ENCODE peak calls at places on chromosomes 12 and 14, in five cellular contexts. A is upper lobe of right lung, Q is HepG2, R is K562, S is mesendoderm. X is an unnamed sample. For H3K27me3 and H3K4me1, the result is how much of the 10 kb centered on the place peaks cover.

GRCh38 chr12:18943200-18943599 is 186.3 kb upstream of the PLEKHA5 start:
- DNase-seq in A (no peak), Q (no peak), R (no peak), S (no peak), X (no peak)

GRCh38 chr12:47896633-47897032 is 8.2 kb downstream of the VDR start:
- DNase-seq in A (no peak), Q (no peak), R (no peak), S (no peak), X (peak)

GRCh38 chr12:13002301-13003097 is 2.4 kb upstream of the HEBP1 start:
- DNase-seq in A (no peak), Q (no peak), R (no peak), S (no peak), X (no peak)

GRCh38 chr12:84038241-84038640 is 874.4 kb downstream of the SLC6A15 start:
- DNase-seq in A (no peak), Q (no peak), R (no peak), S (peak), X (no peak)

GRCh38 chr12:108349245-108349644 is 10.1 kb upstream of the CMKLR1 start:
- DNase-seq in A (no peak), Q (no peak), R (no peak), S (no peak), X (no peak)

GRCh38 chr12:131245564-131246355 is 292.1 kb downstream of the ADGRD1 start:
- DNase-seq in A (no peak), Q (no peak), R (no peak), S (no peak), X (no peak)

GRCh38 chr14:52706286-52706685 is 714 bp upstream of the PSMC6 start:
- DNase-seq in A (no peak), Q (no peak), R (peak), S (no peak), X (peak)

GRCh38 chr12:112419269-112420133 is 754 bp downstream of the PTPN11 start:
- DNase-seq in A (peak), Q (peak), R (no peak), S (peak), X (peak)

GRCh38 chr14:63663428-63664142 is 21.9 kb upstream of the WDR89 start:
- DNase-seq in A (no peak), Q (peak), R (no peak), S (peak), X (no peak)

GRCh38 chr12:42201061-42201460 is 37.0 kb downstream of the YAF2 start:
- DNase-seq in A (no peak), Q (no peak), R (no peak), S (no peak), X (no peak)

GRCh38 chr12:6938353-6939186 is 5.0 kb upstream of the RNU7-1 start:
- DNase-seq in A (no peak), Q (no peak), R (no peak), S (no peak), X (no peak)

GRCh38 chr14:89842852-89843251 is 111.7 kb downstream of the EFCAB11 start:
- DNase-seq in A (no peak), Q (peak), R (no peak), S (no peak), X (no peak)

GRCh38 chr12:5593998-5594397 is 162.1 kb downstream of the NTF3 start:
- DNase-seq in A (no peak), Q (no peak), R (no peak), S (no peak), X (no peak)

GRCh38 chr12:47396902-47397663 is 308.7 kb downstream of the RPAP3 start:
- DNase-seq in A (no peak), Q (no peak), R (no peak), S (no peak), X (no peak)

GRCh38 chr12:57133013-57133569 is 4.8 kb downstream of the LRP1 start:
- DNase-seq in A (no peak), Q (no peak), R (no peak), S (peak), X (no peak)

GRCh38 chr12:86081798-86082197 is 174.4 kb downstream of the MGAT4C start:
- DNase-seq in A (no peak), Q (no peak), R (no peak), S (no peak), X (no peak)

GRCh38 chr12:118633071-118633470 is 256.7 kb downstream of the SUDS3 start:
- DNase-seq in A (no peak), Q (no peak), R (peak), S (no peak), X (no peak)

GRCh38 chr12:116294464-116295002 is 17.0 kb upstream of the MED13L start:
- DNase-seq in A (no peak), Q (no peak), R (no peak), S (no peak), X (no peak)

GRCh38 chr14:56687123-56687522 is 107.5 kb downstream of the TMEM260 start:
- DNase-seq in A (no peak), Q (no peak), R (no peak), S (peak), X (no peak)

GRCh38 chr12:132723015-132723763 is 12.5 kb downstream of the PGAM5 start:
- DNase-seq in A (no peak), Q (no peak), R (no peak), S (no peak), X (no peak)

GRCh38 chr12:49470986-49471385 is 67.8 kb upstream of the KCNH3 start:
- DNase-seq in A (no peak), Q (no peak), R (no peak), S (no peak), X (no peak)

GRCh38 chr14:37622231-37622923 is 26.9 kb downstream of the TTC6 start:
- DNase-seq in A (no peak), Q (no peak), R (no peak), S (peak), X (no peak)

GRCh38 chr14:37623971-37624370 is 28.5 kb downstream of the TTC6 start:
- DNase-seq in A (no peak), Q (no peak), R (no peak), S (no peak), X (no peak)

GRCh38 chr14:37620856-37621255 is 25.4 kb downstream of the TTC6 start:
- DNase-seq in A (no peak), Q (no peak), R (no peak), S (no peak), X (no peak)

GRCh38 chr14:37625597-37626595 is 30.5 kb downstream of the TTC6 start:
- DNase-seq in A (no peak), Q (peak), R (no peak), S (peak), X (no peak)

DNA sequence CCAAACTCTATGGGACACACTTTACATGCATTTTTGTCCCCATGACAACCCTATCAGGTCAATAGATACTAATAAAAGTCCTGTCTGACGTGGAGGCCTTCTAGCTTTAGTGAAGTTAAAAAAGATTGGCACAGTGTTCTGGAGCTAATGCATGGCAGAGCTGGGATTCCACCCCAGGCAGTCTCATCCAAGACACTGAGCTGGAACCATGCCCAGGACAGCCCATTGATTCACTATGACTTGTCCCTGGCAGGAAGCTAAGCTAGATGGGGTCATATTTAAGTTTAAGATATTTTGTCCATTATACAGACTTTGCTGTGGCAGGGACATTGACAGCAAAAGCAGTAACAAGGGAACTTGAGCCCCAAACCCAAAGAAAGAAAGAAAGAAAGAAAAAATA is 28.1 kb downstream of the TTC6 start:
- DNase-seq in A (no peak), Q (no peak), R (no peak), S (no peak), X (no peak)
- H3K27me3 ChIP-seq in A (under half), Q (under half), R (under half), S (under half), X (under half)

DNA sequence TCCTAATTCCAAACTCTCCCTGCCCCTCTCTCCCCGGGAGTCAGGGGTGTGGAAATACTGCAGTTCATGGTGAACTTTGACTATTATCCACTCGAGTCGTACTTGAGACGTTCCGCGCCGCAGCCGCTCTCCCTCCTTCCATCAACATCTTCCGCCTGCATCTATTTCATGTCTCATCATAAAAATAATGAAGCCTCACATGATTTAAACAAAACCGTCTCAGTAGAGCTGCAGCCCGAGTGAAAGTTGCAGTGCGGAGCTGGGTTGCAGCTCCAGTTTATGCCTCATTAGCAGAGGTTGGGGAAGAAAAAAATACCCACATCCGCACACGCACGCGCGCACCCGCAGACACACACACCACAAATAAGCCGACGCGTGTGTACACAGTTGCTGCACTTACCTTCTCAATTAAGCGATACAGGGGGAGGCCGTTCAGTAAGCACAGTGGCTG is 271 bp downstream of the LMO3 start:
- DNase-seq in A (peak), Q (peak), R (no peak), S (peak), X (no peak)
- H3K4me3 ChIP-seq in A (peak), Q (peak), R (no peak), S (peak), X (no peak)

GRCh38 chr14:85576848-85577541 is 47.1 kb downstream of the FLRT2 start:
- DNase-seq in A (no peak), Q (no peak), R (no peak), S (no peak), X (no peak)

GRCh38 chr14:85578925-85579324 is 49.0 kb downstream of the FLRT2 start:
- DNase-seq in A (no peak), Q (no peak), R (no peak), S (no peak), X (no peak)

GRCh38 chr14:85580536-85581165 is 50.7 kb downstream of the FLRT2 start:
- DNase-seq in A (no peak), Q (no peak), R (no peak), S (no peak), X (no peak)

GRCh38 chr14:85577542-85578140 is 47.7 kb downstream of the FLRT2 start:
- DNase-seq in A (no peak), Q (no peak), R (no peak), S (no peak), X (no peak)

GRCh38 chr14:85579957-85580356 is 50.0 kb downstream of the FLRT2 start:
- DNase-seq in A (no peak), Q (no peak), R (no peak), S (no peak), X (no peak)
- H3K4me1 ChIP-seq in A (under half), Q (under half), R (under half), S (under half), X (under half)

DNA sequence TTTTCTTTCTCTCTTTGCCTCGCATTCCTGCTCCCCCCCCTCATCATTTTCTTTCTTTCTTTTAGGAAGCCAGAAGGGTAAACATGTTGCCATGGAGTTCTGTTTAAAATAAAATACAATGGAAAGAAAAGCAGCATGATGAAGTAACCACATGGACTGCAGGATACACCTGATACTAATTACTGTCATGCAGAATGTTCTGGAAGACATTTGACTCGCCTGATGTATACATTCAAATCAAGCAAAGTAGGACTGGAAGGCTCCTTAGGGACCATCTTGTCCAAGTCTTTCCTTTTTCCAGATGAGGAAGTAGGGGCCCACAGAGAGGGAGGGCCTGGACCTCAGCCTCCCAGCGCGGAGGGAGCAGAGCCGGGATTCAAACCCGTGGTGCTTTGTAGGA is 2.4 kb upstream of the MEG3 start:
- DNase-seq in A (no peak), Q (no peak), R (no peak), S (no peak), X (no peak)
- H3K27me3 ChIP-seq in A (under half), Q (under half), R (under half), S (under half), X (under half)

DNA sequence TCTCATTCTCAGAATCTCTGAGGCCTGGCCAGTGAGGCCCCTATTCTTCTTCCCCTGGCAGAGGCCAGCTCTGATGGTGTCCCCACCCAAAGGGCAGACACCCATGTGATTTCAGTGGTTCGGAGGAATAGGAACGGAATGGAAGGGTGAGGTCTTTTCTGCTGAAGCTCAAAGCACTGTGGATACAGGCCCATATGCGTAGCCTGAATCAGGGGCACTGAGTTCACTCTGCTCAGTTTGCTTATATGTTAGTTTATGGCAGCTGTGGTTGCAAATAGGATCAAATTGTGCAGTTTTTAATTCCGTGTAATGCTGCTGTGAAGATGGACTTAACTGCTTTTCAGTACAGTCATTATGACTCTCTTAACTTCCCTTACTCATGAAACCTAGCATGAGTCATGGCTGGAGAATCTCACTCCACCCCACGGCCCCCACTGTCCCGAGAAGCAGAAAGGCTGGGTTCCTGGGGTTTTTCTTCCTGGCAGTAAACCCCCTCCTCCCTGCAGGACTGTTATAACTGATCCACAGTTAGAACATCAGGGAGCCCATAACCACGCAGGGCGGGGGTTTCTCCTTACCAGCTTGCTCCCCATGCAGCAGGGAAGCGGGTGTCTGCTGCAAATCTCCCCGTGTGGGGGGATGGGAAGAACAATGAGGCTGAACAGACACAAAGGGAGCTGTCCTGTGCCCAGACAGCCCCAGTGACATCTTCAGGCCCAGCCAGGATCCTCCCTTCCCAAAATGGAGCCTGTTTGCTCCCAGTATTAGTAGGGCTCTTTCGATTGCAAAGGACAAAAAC is 122.7 kb downstream of the SLC38A6 start:
- DNase-seq in A (no peak), Q (peak), R (peak), S (peak), X (peak)
- H3K4me3 ChIP-seq in A (no peak), Q (peak), R (no peak), S (no peak), X (no peak)

DNA sequence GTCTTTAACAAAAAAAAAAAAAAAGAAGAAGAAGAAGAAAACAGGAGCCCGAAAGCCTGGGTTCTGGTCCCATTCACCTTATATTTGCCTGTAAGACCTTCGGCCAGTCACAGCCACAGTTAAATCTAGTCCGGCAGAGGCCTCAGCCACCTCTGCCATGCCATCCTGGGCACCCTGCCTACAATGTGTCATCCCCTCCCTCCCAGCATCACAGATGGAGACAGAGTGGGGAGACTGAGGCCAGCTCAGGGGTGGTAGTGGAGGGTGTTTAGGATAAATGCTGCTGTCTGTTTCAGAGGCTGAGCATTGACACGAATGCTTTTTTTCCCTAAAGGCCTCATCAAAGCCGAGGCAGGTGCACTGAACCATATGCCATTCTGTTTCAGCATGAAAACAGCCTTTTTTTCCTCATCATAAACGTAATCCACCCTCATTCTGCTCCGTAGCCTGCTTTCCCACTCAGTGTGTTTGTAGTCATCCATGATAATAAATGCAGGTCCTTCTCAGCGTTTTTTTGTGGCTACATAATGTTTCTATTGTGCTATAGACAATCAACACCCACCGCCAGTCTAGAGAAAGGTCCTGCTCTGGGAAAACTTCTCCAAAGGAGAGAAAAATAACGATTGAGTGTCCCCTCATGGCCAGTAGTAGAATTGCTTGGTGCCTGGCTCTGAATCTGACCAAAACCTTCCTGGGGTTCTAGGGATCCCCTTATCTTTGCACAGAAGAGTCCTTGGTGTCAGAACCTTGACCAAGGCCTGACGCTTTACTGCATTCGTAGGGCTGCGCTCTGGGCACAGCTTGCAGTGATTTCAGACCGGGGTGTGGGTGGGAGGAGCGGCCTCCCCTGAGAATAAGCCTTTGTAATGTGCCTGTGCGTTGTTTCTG is 41.1 kb upstream of the TSPAN9 start:
- DNase-seq in A (no peak), Q (no peak), R (peak), S (no peak), X (no peak)
- H3K4me1 ChIP-seq in A (under half), Q (under half), R (under half), S (under half), X (under half)

GRCh38 chr12:94874086-94874985 is 129.2 kb downstream of the NDUFA12 start:
- DNase-seq in A (no peak), Q (no peak), R (no peak), S (no peak), X (no peak)
- H3K27me3 ChIP-seq in A (under half), Q (under half), R (under half), S (under half), X (under half)